ENCODE peak calls at places on chromosomes 12 and 14, in five cellular contexts. D is naive thymus-derived CD8-positive, alpha-beta T cell; R is activated gamma-delta T cell treated with anti-CD3 and anti-CD28 coated beads, Interleukin-2, amount 50 U/mL, for 16 hours; I is left ventricle myocardium superior; A is iris pigment epithelial cell. N is an unnamed sample.

GRCh38 chr12:40238221-40238902 is 13.6 kb downstream of the LRRK2 start:
- DNase-seq in D (no peak), R (no peak), I (no peak), A (peak), N (no peak)

GRCh38 chr14:67514650-67515385 is 18.3 kb upstream of the PLEKHH1 start:
- DNase-seq in D (peak), R (no peak), I (peak), A (peak), N (no peak)

GRCh38 chr14:38079268-38079667 is 128.4 kb upstream of the SSTR1 start:
- DNase-seq in D (no peak), R (no peak), I (no peak), A (peak), N (peak)

GRCh38 chr12:60201891-60202290 is 606.1 kb downstream of the SLC16A7 start:
- DNase-seq in D (no peak), R (no peak), I (no peak), A (peak), N (no peak)

GRCh38 chr14:100586153-100586519 is 1.1 kb downstream of the BEGAIN start:
- DNase-seq in D (no peak), R (no peak), I (peak), A (no peak), N (no peak)

GRCh38 chr14:38389666-38390065 is 133.8 kb upstream of the CLEC14A start:
- DNase-seq in D (no peak), R (no peak), I (no peak), A (peak), N (peak)

GRCh38 chr14:71206766-71207371 is 299.6 kb downstream of the PCNX1 start:
- DNase-seq in D (no peak), R (no peak), I (peak), A (peak), N (peak)

GRCh38 chr14:44898547-44898946 is 63.2 kb downstream of the KLHL28 start:
- DNase-seq in D (no peak), R (no peak), I (no peak), A (peak), N (no peak)

GRCh38 chr12:125330645-125331341 is 265.6 kb downstream of the AACS start:
- DNase-seq in D (no peak), R (peak), I (peak), A (peak), N (no peak)

N was measured in GM04504.